ENCODE peak calls at places on chromosomes 7 and 10, in ten cellular contexts. O is neuronal stem cell; L is AG08395; H is NCI-H82; A is ACHN; G is bronchial epithelial cell; V is HEK293T; X is progenitor cell of endocrine pancreas; I is HFF-Myc; K is CD8-positive, alpha-beta memory T cell. D is an unnamed sample.

GRCh38 chr10:6200588-6201510 is 1.9 kb upstream of the PFKFB3 start:
- DNase-seq in G (peak; percentile 35), K (peak; percentile 6), O (peak; percentile 24), L (no peak), A (peak; percentile 22), X (no peak), I (no peak), V (peak; percentile 39), H (peak; percentile 39), D (no peak)

GRCh38 chr10:68135922-68136718 is 26.8 kb downstream of the MYPN start:
- DNase-seq in H (no peak), L (peak; percentile 80), I (peak; percentile 53), A (peak; percentile 89), X (no peak), K (no peak), O (no peak), G (peak; percentile 94), V (peak; percentile 22), D (peak; percentile 90)

GRCh38 chr10:95500649-95501048 is 60.5 kb downstream of the SORBS1 start:
- DNase-seq in V (no peak), O (no peak), G (no peak), L (no peak), H (no peak), I (no peak), K (no peak), X (no peak), A (no peak), D (no peak)

GRCh38 chr7:40700653-40701475 is 566.1 kb downstream of the SUGCT start:
- DNase-seq in A (no peak), V (no peak), I (no peak), G (peak; percentile 20), L (peak; percentile 53), X (no peak), K (no peak), O (no peak), H (no peak), D (no peak)

GRCh38 chr7:41825927-41826480 is 123.1 kb upstream of the INHBA start:
- DNase-seq in H (no peak), K (no peak), V (no peak), A (no peak), L (peak; percentile 20), O (no peak), X (no peak), G (no peak), I (no peak), D (peak; percentile 52)

GRCh38 chr7:945147-945555 is 9.3 kb downstream of the ADAP1 start:
- DNase-seq in X (no peak), V (no peak), O (no peak), A (no peak), K (no peak), G (peak; percentile 39), H (no peak), I (no peak), L (no peak), D (no peak)

GRCh38 chr10:17075510-17075909 is 54.1 kb downstream of the CUBN start:
- DNase-seq in X (no peak), K (no peak), G (peak; percentile 97), I (peak; percentile 89), V (no peak), A (peak; percentile 55), H (no peak), L (peak; percentile 67), O (no peak), D (no peak)

GRCh38 chr10:94299417-94299816 is 63.3 kb downstream of the NOC3L start:
- DNase-seq in I (peak; percentile 63), X (no peak), A (peak; percentile 72), L (peak; percentile 63), O (no peak), K (no peak), H (no peak), G (no peak), V (no peak), D (no peak)

GRCh38 chr7:157555308-157555707 is 218.5 kb downstream of the DNAJB6 start:
- DNase-seq in K (no peak), L (no peak), H (no peak), A (no peak), O (no peak), I (no peak), V (no peak), X (no peak), G (no peak), D (no peak)

GRCh38 chr7:131328387-131329175 is 905 bp downstream of the MKLN1 start:
- DNase-seq in L (peak; percentile 29), K (no peak), V (no peak), A (peak; percentile 45), I (no peak), O (no peak), H (peak; percentile 62), G (peak; percentile 30), X (no peak), D (no peak)

GRCh38 chr7:91235211-91235832 is 28.9 kb upstream of the FZD1 start:
- DNase-seq in K (no peak), A (no peak), V (no peak), G (no peak), O (no peak), I (no peak), L (no peak), H (no peak), X (no peak), D (no peak)

GRCh38 chr7:26073041-26073440 is 79.0 kb upstream of the NFE2L3 start:
- DNase-seq in I (no peak), V (no peak), K (no peak), H (peak; percentile 94), L (no peak), X (no peak), A (no peak), G (no peak), O (no peak), D (no peak)

GRCh38 chr7:100583132-100584045 is 2.5 kb downstream of the LRCH4 start:
- DNase-seq in L (no peak), K (peak; percentile 47), O (no peak), I (no peak), H (no peak), A (no peak), X (no peak), G (peak; percentile 51), V (no peak), D (no peak)

GRCh38 chr10:133059571-133059970 is 28.2 kb upstream of the ADGRA1 start:
- DNase-seq in L (no peak), O (no peak), X (no peak), H (no peak), G (no peak), K (no peak), I (no peak), V (no peak), A (no peak), D (no peak)

GRCh38 chr10:114315566-114316420 is 76.7 kb downstream of the VWA2 start:
- DNase-seq in V (no peak), K (no peak), O (no peak), A (no peak), I (no peak), H (no peak), L (no peak), G (no peak), X (no peak), D (no peak)

GRCh38 chr10:62082729-62083412 is 181.4 kb downstream of the ARID5B start:
- DNase-seq in H (no peak), V (peak; percentile 12), G (peak; percentile 64), A (no peak), I (no peak), K (peak; percentile 7), L (no peak), X (no peak), O (no peak), D (no peak)

GRCh38 chr10:130739757-130740145 is 571.8 kb downstream of the TCERG1L start:
- DNase-seq in V (no peak), O (no peak), G (no peak), A (no peak), K (no peak), H (no peak), I (no peak), X (no peak), L (no peak), D (no peak)

GRCh38 chr7:24370541-24370940 is 86.6 kb downstream of the NPY start:
- DNase-seq in O (no peak), X (no peak), K (no peak), V (no peak), G (no peak), L (no peak), H (no peak), A (no peak), I (no peak), D (no peak)

GRCh38 chr10:88125766-88126165 is 262.3 kb downstream of the PTEN start:
- DNase-seq in G (no peak), I (no peak), H (no peak), L (no peak), A (no peak), X (no peak), K (no peak), V (no peak), O (no peak), D (no peak)

GRCh38 chr10:34800624-34801023 is 14.5 kb downstream of the PARD3 start:
- DNase-seq in I (no peak), G (no peak), A (no peak), V (no peak), X (no peak), L (no peak), H (no peak), K (no peak), O (no peak), D (no peak)

GRCh38 chr7:90404777-90405176 is 1.5 kb downstream of the CLDN12 start:
- DNase-seq in K (no peak), L (no peak), V (no peak), I (no peak), H (no peak), O (no peak), A (peak; percentile 26), G (peak; percentile 58), X (no peak), D (no peak)

GRCh38 chr10:83075395-83076072 is 1063.8 kb upstream of the GHITM start:
- DNase-seq in O (no peak), A (no peak), L (no peak), V (no peak), X (no peak), G (no peak), K (no peak), I (no peak), H (no peak), D (no peak)

GRCh38 chr7:100612730-100613446 is 548 bp downstream of the MOSPD3 start:
- DNase-seq in I (no peak), X (peak; percentile 27), A (no peak), V (no peak), L (no peak), O (no peak), G (no peak), K (no peak), H (peak; percentile 44), D (no peak)

GRCh38 chr10:61753453-61753852 is 90.7 kb downstream of the CABCOCO1 start:
- DNase-seq in A (no peak), K (no peak), I (no peak), O (no peak), G (no peak), X (no peak), H (no peak), V (no peak), L (no peak), D (no peak)

GRCh38 chr10:4474829-4475228 is 351.2 kb upstream of the AKR1E2 start:
- DNase-seq in V (no peak), I (no peak), K (no peak), H (no peak), L (no peak), X (no peak), A (no peak), G (peak; percentile 87), O (no peak), D (no peak)

GRCh38 chr7:91517408-91517807 is 253.2 kb downstream of the FZD1 start:
- DNase-seq in I (peak; percentile 19), H (no peak), K (no peak), G (no peak), O (no peak), A (no peak), X (no peak), V (no peak), L (no peak), D (no peak)

GRCh38 chr7:19284596-19285300 is 139.5 kb upstream of the FERD3L start:
- DNase-seq in V (no peak), K (no peak), X (no peak), I (no peak), A (no peak), G (peak; percentile 9), O (no peak), H (no peak), L (peak; percentile 7), D (peak; percentile 62)

GRCh38 chr7:92228742-92229141 is 17.0 kb downstream of the KRIT1 start:
- DNase-seq in H (no peak), L (no peak), X (no peak), G (no peak), V (no peak), K (no peak), O (no peak), I (no peak), A (no peak), D (no peak)

D was measured in HS-27A.